ENCODE peak calls at places on chromosomes 11 and 22, in six cellular contexts. One of them, this sample, is unnamed.
A peak's percentile ranks its signal among the peaks of the same experiment; 100 is the strongest.

GRCh38 chr11:121134758-121135312 is 33.8 kb downstream of the TECTA start:
- DNase-seq in A549: no peak
- DNase-seq in K562: no peak
- DNase-seq in H1: no peak
- DNase-seq in endothelial cell of umbilical vein: no peak
- DNase-seq in HCT116: no peak
- DNase-seq in this sample: no peak

GRCh38 chr11:34962034-34962433 is 45.6 kb downstream of the PDHX start:
- DNase-seq in A549: no peak
- DNase-seq in K562: no peak
- DNase-seq in H1: no peak
- DNase-seq in endothelial cell of umbilical vein: no peak
- DNase-seq in HCT116: no peak
- DNase-seq in this sample: no peak

GRCh38 chr11:37812281-37812880 is 1214.3 kb upstream of the RAG2 start:
- DNase-seq in A549: no peak
- DNase-seq in K562: peak; percentile 12
- DNase-seq in H1: no peak
- DNase-seq in endothelial cell of umbilical vein: no peak
- DNase-seq in HCT116: no peak
- DNase-seq in this sample: no peak

GRCh38 chr22:20567993-20568417 is 60.6 kb downstream of the MED15 start:
- DNase-seq in A549: no peak
- DNase-seq in K562: peak; percentile 59
- DNase-seq in H1: no peak
- DNase-seq in endothelial cell of umbilical vein: no peak
- DNase-seq in HCT116: peak; percentile 23
- DNase-seq in this sample: no peak

GRCh38 chr11:107157146-107157808 is 139.0 kb upstream of the GUCY1A2 start:
- DNase-seq in A549: no peak
- DNase-seq in K562: no peak
- DNase-seq in H1: no peak
- DNase-seq in endothelial cell of umbilical vein: no peak
- DNase-seq in HCT116: no peak
- DNase-seq in this sample: no peak

GRCh38 chr11:10606536-10607208 is 38.2 kb upstream of the LYVE1 start:
- DNase-seq in A549: no peak
- DNase-seq in K562: no peak
- DNase-seq in H1: no peak
- DNase-seq in endothelial cell of umbilical vein: peak; percentile 79
- DNase-seq in HCT116: no peak
- DNase-seq in this sample: peak; percentile 89

GRCh38 chr11:10301656-10302293 is 3.1 kb upstream of the ADM start:
- DNase-seq in A549: no peak
- DNase-seq in K562: no peak
- DNase-seq in H1: no peak
- DNase-seq in endothelial cell of umbilical vein: no peak
- DNase-seq in HCT116: no peak
- DNase-seq in this sample: no peak

GRCh38 chr22:47558828-47559700 is 796.6 kb downstream of the TBC1D22A start:
- DNase-seq in A549: no peak
- DNase-seq in K562: no peak
- DNase-seq in H1: no peak
- DNase-seq in endothelial cell of umbilical vein: no peak
- DNase-seq in HCT116: no peak
- DNase-seq in this sample: no peak

GRCh38 chr11:42770444-42771065 is 541.2 kb upstream of the API5 start:
- DNase-seq in A549: no peak
- DNase-seq in K562: peak; percentile 8
- DNase-seq in H1: peak; percentile 49
- DNase-seq in endothelial cell of umbilical vein: peak; percentile 4
- DNase-seq in HCT116: no peak
- DNase-seq in this sample: peak; percentile 38

GRCh38 chr11:69551963-69552362 is 70.5 kb downstream of the LINC01488 start:
- DNase-seq in A549: no peak
- DNase-seq in K562: no peak
- DNase-seq in H1: no peak
- DNase-seq in endothelial cell of umbilical vein: no peak
- DNase-seq in HCT116: no peak
- DNase-seq in this sample: no peak

GRCh38 chr22:46029036-46029435 is 52.1 kb upstream of the WNT7B start:
- DNase-seq in A549: no peak
- DNase-seq in K562: no peak
- DNase-seq in H1: no peak
- DNase-seq in endothelial cell of umbilical vein: no peak
- DNase-seq in HCT116: no peak
- DNase-seq in this sample: no peak

GRCh38 chr11:24747275-24748251 is 250.7 kb downstream of the LUZP2 start:
- DNase-seq in A549: no peak
- DNase-seq in K562: no peak
- DNase-seq in H1: no peak
- DNase-seq in endothelial cell of umbilical vein: no peak
- DNase-seq in HCT116: no peak
- DNase-seq in this sample: no peak

GRCh38 chr11:134596404-134596803 is 184.4 kb upstream of the B3GAT1 start:
- DNase-seq in A549: no peak
- DNase-seq in K562: no peak
- DNase-seq in H1: peak; percentile 8
- DNase-seq in endothelial cell of umbilical vein: no peak
- DNase-seq in HCT116: no peak
- DNase-seq in this sample: no peak

GRCh38 chr11:11584937-11585336 is 36.9 kb downstream of the GALNT18 start:
- DNase-seq in A549: no peak
- DNase-seq in K562: no peak
- DNase-seq in H1: no peak
- DNase-seq in endothelial cell of umbilical vein: no peak
- DNase-seq in HCT116: no peak
- DNase-seq in this sample: no peak

GRCh38 chr11:68051191-68052136 is 12.6 kb downstream of the TCIRG1 start:
- DNase-seq in A549: peak; percentile 3
- DNase-seq in K562: no peak
- DNase-seq in H1: peak; percentile 69
- DNase-seq in endothelial cell of umbilical vein: no peak
- DNase-seq in HCT116: no peak
- DNase-seq in this sample: peak; percentile 19

GRCh38 chr11:97614571-97614970 is 1224.8 kb downstream of the JRKL start:
- DNase-seq in A549: no peak
- DNase-seq in K562: no peak
- DNase-seq in H1: no peak
- DNase-seq in endothelial cell of umbilical vein: peak; percentile 47
- DNase-seq in HCT116: no peak
- DNase-seq in this sample: no peak

GRCh38 chr11:75570559-75571139 is 8.6 kb downstream of the SERPINH1 start:
- DNase-seq in A549: no peak
- DNase-seq in K562: no peak
- DNase-seq in H1: no peak
- DNase-seq in endothelial cell of umbilical vein: no peak
- DNase-seq in HCT116: no peak
- DNase-seq in this sample: no peak

GRCh38 chr11:75574698-75575265 is 12.7 kb downstream of the SERPINH1 start:
- DNase-seq in A549: no peak
- DNase-seq in K562: no peak
- DNase-seq in H1: no peak
- DNase-seq in endothelial cell of umbilical vein: no peak
- DNase-seq in HCT116: no peak
- DNase-seq in this sample: no peak

GRCh38 chr11:75572744-75573143 is 10.7 kb downstream of the SERPINH1 start:
- DNase-seq in A549: no peak
- DNase-seq in K562: no peak
- DNase-seq in H1: no peak
- DNase-seq in endothelial cell of umbilical vein: no peak
- DNase-seq in HCT116: no peak
- DNase-seq in this sample: no peak

GRCh38 chr11:75568616-75569219 is 6.7 kb downstream of the SERPINH1 start:
- DNase-seq in A549: no peak
- DNase-seq in K562: no peak
- DNase-seq in H1: no peak
- DNase-seq in endothelial cell of umbilical vein: no peak
- DNase-seq in HCT116: no peak
- DNase-seq in this sample: no peak

DNA sequence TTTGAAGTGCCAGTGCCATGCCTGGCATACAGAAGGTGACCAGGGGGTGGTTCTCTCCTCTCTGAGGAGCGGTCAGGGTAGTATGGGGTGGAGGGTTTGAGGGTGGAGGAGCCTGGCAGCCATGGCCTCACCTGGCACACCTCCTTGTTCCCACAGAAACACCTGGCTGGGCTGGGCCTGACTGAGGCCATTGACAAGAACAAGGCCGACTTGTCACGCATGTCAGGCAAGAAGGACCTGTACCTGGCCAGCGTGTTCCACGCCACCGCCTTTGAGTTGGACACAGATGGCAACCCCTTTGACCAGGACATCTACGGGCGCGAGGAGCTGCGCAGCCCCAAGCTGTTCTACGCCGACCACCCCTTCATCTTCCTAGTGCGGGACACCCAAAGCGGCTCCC is 9.6 kb downstream of the SERPINH1 start:
- DNase-seq in A549: no peak
- DNase-seq in K562: no peak
- DNase-seq in H1: no peak
- DNase-seq in endothelial cell of umbilical vein: no peak
- DNase-seq in HCT116: no peak
- DNase-seq in this sample: no peak
- TF ChIP-seq MAX in A549: no peak
- TF ChIP-seq MAX in K562: no peak
- TF ChIP-seq MAX in H1: no peak
- TF ChIP-seq MAX in endothelial cell of umbilical vein: no peak
- TF ChIP-seq MAX in HCT116: no peak
- TF ChIP-seq MAX in this sample: no peak

DNA sequence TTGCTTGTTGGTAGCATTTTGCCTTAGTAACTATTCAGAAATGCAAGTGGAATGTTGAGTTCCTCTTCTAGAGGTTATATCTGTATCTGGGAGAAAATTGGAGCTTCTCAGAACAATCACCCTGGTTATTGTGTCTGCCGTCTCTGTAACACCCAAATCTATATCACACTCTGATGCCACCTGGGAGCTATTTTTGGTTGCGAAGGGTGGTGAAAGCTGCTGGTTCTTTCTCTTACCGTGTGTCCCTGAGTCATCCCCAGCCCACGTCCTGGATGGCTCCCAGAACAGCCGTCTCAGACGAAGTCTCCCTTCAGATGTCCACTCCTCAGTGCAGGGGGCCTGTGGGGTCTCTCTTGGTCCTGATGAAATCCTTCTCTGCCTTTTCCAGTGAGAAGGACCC is 83.5 kb downstream of the C22orf31 start:
- DNase-seq in A549: peak; percentile 17
- DNase-seq in K562: peak; percentile 8
- DNase-seq in H1: no peak
- DNase-seq in endothelial cell of umbilical vein: no peak
- DNase-seq in HCT116: peak; percentile 40
- DNase-seq in this sample: peak; percentile 28
- H3K4me3 ChIP-seq in A549: peak overlapping the region; percentile 22
- H3K4me3 ChIP-seq in K562: no peak overlapping the region
- H3K4me3 ChIP-seq in H1: no peak overlapping the region
- H3K4me3 ChIP-seq in endothelial cell of umbilical vein: no peak overlapping the region
- H3K4me3 ChIP-seq in HCT116: peak overlapping the region; percentile 45
- H3K4me3 ChIP-seq in this sample: no peak overlapping the region

GRCh38 chr11:65078151-65078550 is 5.7 kb downstream of the CDCA5 start:
- DNase-seq in A549: peak; percentile 77
- DNase-seq in K562: peak; percentile 75
- DNase-seq in H1: peak; percentile 86
- DNase-seq in endothelial cell of umbilical vein: peak; percentile 22
- DNase-seq in HCT116: peak; percentile 29
- DNase-seq in this sample: peak; percentile 74
- TF ChIP-seq CTCF in A549: peak; percentile 47
- TF ChIP-seq CTCF in K562: peak; percentile 87
- TF ChIP-seq CTCF in H1: peak; percentile 92
- TF ChIP-seq CTCF in endothelial cell of umbilical vein: peak; percentile 51
- TF ChIP-seq CTCF in HCT116: peak; percentile 83
- TF ChIP-seq CTCF in this sample: peak; percentile 69

DNA sequence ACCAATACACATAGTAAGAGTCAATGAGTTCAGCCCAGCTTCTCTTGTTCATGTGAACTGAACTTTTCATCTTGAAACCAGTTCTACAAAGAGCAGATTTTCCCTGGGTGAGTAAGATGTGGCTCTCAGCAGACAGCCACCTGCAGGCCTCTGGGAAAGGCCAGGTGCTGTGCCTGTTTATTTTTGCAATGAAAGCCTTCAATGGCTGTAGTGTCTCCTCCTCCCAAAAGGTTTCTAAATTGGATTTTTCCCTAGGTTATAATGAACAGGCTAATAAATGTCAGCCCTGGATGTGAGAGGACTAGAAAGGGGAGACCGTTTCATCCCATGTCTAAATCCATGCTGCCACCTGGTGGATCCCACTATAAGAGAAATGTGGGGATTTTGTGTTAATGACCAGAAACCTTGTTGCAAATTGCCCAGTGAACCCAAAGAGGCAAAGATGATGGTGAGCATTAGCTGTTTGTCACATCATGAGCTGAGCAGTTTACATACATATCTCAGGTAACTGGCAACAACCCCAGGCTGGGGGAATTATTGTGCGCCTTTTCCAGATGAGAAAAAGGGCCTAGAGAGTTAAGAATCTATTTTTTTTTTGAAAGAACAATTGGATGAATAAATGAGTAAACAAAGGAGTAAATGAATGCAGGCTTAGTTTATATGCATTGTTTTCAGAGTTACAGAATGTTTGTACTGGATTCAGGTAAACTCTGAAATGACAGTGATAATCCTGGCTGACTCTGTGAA is 12.7 kb downstream of the C11orf91 start:
- DNase-seq in A549: peak; percentile 70
- DNase-seq in K562: peak; percentile 72
- DNase-seq in H1: peak; percentile 72
- DNase-seq in endothelial cell of umbilical vein: peak; percentile 75
- DNase-seq in HCT116: peak; percentile 60
- DNase-seq in this sample: peak; percentile 67
- TF ChIP-seq MAX in A549: no peak
- TF ChIP-seq MAX in K562: no peak
- TF ChIP-seq MAX in H1: no peak
- TF ChIP-seq MAX in endothelial cell of umbilical vein: no peak
- TF ChIP-seq MAX in HCT116: no peak
- TF ChIP-seq MAX in this sample: no peak

This sample was measured in NB4.